ENCODE peak calls at places on chromosomes 3 and 15, in eight cellular contexts. Z is ascending aorta; S is stimulated activated CD4-positive, alpha-beta T cell treated with anti-CD3 and anti-CD28 coated beads, Interleukin-12 subunit alpha, Interleukin-12 subunit beta, amount 100 ng/mL, for 24 hours; V is activated gamma-delta T cell treated with anti-CD3 and anti-CD28 coated beads, Interleukin-2, amount 50 U/mL, for 16 hours; M is myocyte; W is activated CD8-positive, alpha-beta memory T cell treated with anti-CD3 and anti-CD28 coated beads for 48 hours; R is progenitor cell of endocrine pancreas; J is SHP77 treated with DMSO at 0.1 percent for 48 hours. I is an unnamed sample.

GRCh38 chr3:177034850-177035475 is 162.3 kb downstream of the TBL1XR1 start:
- DNase-seq in W (no peak), M (no peak), Z (no peak), V (no peak), J (no peak), S (no peak), R (no peak), I (no peak)

GRCh38 chr3:174945276-174945675 is 86.1 kb downstream of the NAALADL2 start:
- DNase-seq in W (no peak), V (no peak), M (no peak), J (no peak), R (no peak), Z (no peak), S (no peak), I (no peak)

GRCh38 chr15:66848116-66848515 is 146.1 kb downstream of the SMAD6 start:
- DNase-seq in J (no peak), S (no peak), R (no peak), W (no peak), Z (no peak), V (no peak), M (no peak), I (no peak)

GRCh38 chr15:34682673-34683072 is 72.1 kb downstream of the GJD2 start:
- DNase-seq in Z (no peak), S (no peak), J (no peak), M (no peak), W (no peak), V (no peak), R (no peak), I (no peak)

GRCh38 chr3:105747056-105747455 is 121.8 kb downstream of the CBLB start:
- DNase-seq in J (no peak), R (no peak), M (peak), Z (no peak), S (no peak), V (no peak), W (no peak), I (no peak)

GRCh38 chr15:69314736-69315135 is 16.0 kb downstream of the PAQR5 start:
- DNase-seq in M (no peak), S (no peak), Z (no peak), V (no peak), J (no peak), W (no peak), R (no peak), I (no peak)

GRCh38 chr15:95259965-95260364 is 1028.6 kb downstream of the MCTP2 start:
- DNase-seq in V (no peak), W (no peak), Z (no peak), R (no peak), J (no peak), S (no peak), M (peak), I (no peak)

GRCh38 chr3:189937302-189938255 is 183.1 kb downstream of the P3H2 start:
- DNase-seq in S (no peak), R (no peak), V (no peak), W (no peak), J (no peak), M (peak), Z (no peak), I (no peak)

GRCh38 chr3:127373701-127374625 is 86.1 kb upstream of the PRR20G start:
- DNase-seq in Z (no peak), S (peak), J (no peak), R (no peak), V (no peak), M (peak), W (no peak), I (no peak)

GRCh38 chr3:156388469-156389150 is 166.3 kb downstream of the SSR3 start:
- DNase-seq in J (no peak), R (no peak), S (no peak), Z (no peak), M (peak), V (no peak), W (no peak), I (no peak)

GRCh38 chr15:41980654-41981323 is 8.4 kb upstream of the EHD4 start:
- DNase-seq in J (no peak), W (no peak), V (no peak), Z (no peak), S (no peak), R (no peak), M (no peak), I (no peak)

GRCh38 chr3:57150097-57150496 is 15.1 kb downstream of the IL17RD start:
- DNase-seq in W (no peak), S (no peak), V (no peak), Z (no peak), J (no peak), R (no peak), M (peak), I (no peak)

GRCh38 chr3:52128118-52128683 is 26.0 kb downstream of the POC1A start:
- DNase-seq in M (peak), S (no peak), W (no peak), V (no peak), Z (no peak), J (no peak), R (no peak), I (no peak)

GRCh38 chr3:81502251-81502650 is 259.2 kb downstream of the GBE1 start:
- DNase-seq in R (no peak), M (no peak), Z (no peak), J (no peak), W (no peak), V (no peak), S (no peak), I (no peak)

GRCh38 chr3:175146258-175146657 is 287.1 kb downstream of the NAALADL2 start:
- DNase-seq in Z (no peak), J (no peak), W (no peak), V (no peak), S (no peak), R (no peak), M (peak), I (no peak)

GRCh38 chr3:23763040-23763477 is 42.7 kb upstream of the UBE2E1 start:
- DNase-seq in J (no peak), Z (no peak), R (no peak), M (peak), W (no peak), V (no peak), S (no peak), I (no peak)

GRCh38 chr3:134666052-134666451 is 15.2 kb upstream of the KY start:
- DNase-seq in W (no peak), V (no peak), Z (no peak), J (no peak), S (no peak), R (no peak), M (no peak), I (no peak)

GRCh38 chr3:137065381-137065780 is 107.6 kb downstream of the IL20RB start:
- DNase-seq in R (no peak), W (no peak), V (no peak), S (no peak), J (no peak), M (no peak), Z (no peak), I (no peak)

GRCh38 chr15:85008474-85009260 is 27.0 kb downstream of the PDE8A start:
- DNase-seq in Z (no peak), V (no peak), R (no peak), M (no peak), S (no peak), J (no peak), W (no peak), I (no peak)

GRCh38 chr15:80940851-80941250 is 48.8 kb downstream of the MESD start:
- DNase-seq in Z (no peak), S (no peak), J (no peak), V (no peak), W (no peak), R (no peak), M (no peak), I (no peak)

GRCh38 chr3:56862352-56863062 is 60.8 kb upstream of the ARHGEF3 start:
- DNase-seq in W (no peak), Z (no peak), R (no peak), M (peak), V (no peak), S (no peak), J (no peak), I (no peak)

GRCh38 chr3:90184861-90185260 is 1077.4 kb downstream of the EPHA3 start:
- DNase-seq in J (no peak), W (no peak), M (peak), V (no peak), Z (no peak), S (no peak), R (no peak), I (no peak)

GRCh38 chr3:146345900-146346299 is 95.0 kb upstream of the PLSCR4 start:
- DNase-seq in S (no peak), M (no peak), W (no peak), Z (no peak), R (no peak), V (no peak), J (no peak), I (no peak)

GRCh38 chr3:114447950-114448479 is 154.2 kb downstream of the TIGIT start:
- DNase-seq in W (no peak), S (no peak), V (no peak), R (no peak), J (no peak), Z (no peak), M (peak), I (no peak)

GRCh38 chr3:51024765-51025681 is 350.3 kb downstream of the DOCK3 start:
- DNase-seq in J (peak), Z (no peak), S (peak), M (peak), V (peak), R (no peak), W (no peak), I (peak)

GRCh38 chr3:61877359-61877770 is 316.0 kb downstream of the PTPRG start:
- DNase-seq in S (no peak), V (no peak), R (no peak), W (no peak), J (no peak), M (no peak), Z (no peak), I (no peak)

GRCh38 chr3:195066441-195066841 is 204.5 kb downstream of the XXYLT1 start:
- DNase-seq in J (no peak), Z (no peak), M (no peak), V (no peak), R (no peak), W (no peak), S (no peak), I (no peak)